ENCODE peak calls at places on chromosomes 4 and X, in five cellular contexts. One of them, this sample, is unnamed.

GRCh38 chr4:2375427-2375826 is 43.0 kb downstream of the ZFYVE28 start:
- DNase-seq in Caco-2: no peak
- DNase-seq in Calu3: no peak
- DNase-seq in progenitor cell of endocrine pancreas: no peak
- DNase-seq in stomach: no peak
- DNase-seq in this sample: no peak

GRCh38 chrX:30863969-30864368 is 25.1 kb downstream of the TAB3 start:
- DNase-seq in Caco-2: no peak
- DNase-seq in Calu3: no peak
- DNase-seq in progenitor cell of endocrine pancreas: no peak
- DNase-seq in stomach: no peak
- DNase-seq in this sample: no peak

GRCh38 chrX:40011483-40012038 is 86.2 kb downstream of the BCOR start:
- DNase-seq in Caco-2: no peak
- DNase-seq in Calu3: no peak
- DNase-seq in progenitor cell of endocrine pancreas: no peak
- DNase-seq in stomach: no peak
- DNase-seq in this sample: no peak

GRCh38 chrX:81868979-81869378 is 667.1 kb downstream of the SH3BGRL start:
- DNase-seq in Caco-2: no peak
- DNase-seq in Calu3: no peak
- DNase-seq in progenitor cell of endocrine pancreas: no peak
- DNase-seq in stomach: no peak
- DNase-seq in this sample: no peak

GRCh38 chr4:24840362-24840761 is 45.0 kb downstream of the SOD3 start:
- DNase-seq in Caco-2: no peak
- DNase-seq in Calu3: no peak
- DNase-seq in progenitor cell of endocrine pancreas: no peak
- DNase-seq in stomach: no peak
- DNase-seq in this sample: no peak

GRCh38 chrX:39204945-39205344 is 403.7 kb downstream of the MID1IP1 start:
- DNase-seq in Caco-2: no peak
- DNase-seq in Calu3: no peak
- DNase-seq in progenitor cell of endocrine pancreas: no peak
- DNase-seq in stomach: no peak
- DNase-seq in this sample: no peak

GRCh38 chr4:73901031-73901430 is 31.8 kb downstream of the CXCL1 start:
- DNase-seq in Caco-2: no peak
- DNase-seq in Calu3: no peak
- DNase-seq in progenitor cell of endocrine pancreas: no peak
- DNase-seq in stomach: no peak
- DNase-seq in this sample: peak; percentile 82

GRCh38 chr4:128310266-128310697 is 22.7 kb upstream of the PGRMC2 start:
- DNase-seq in Caco-2: peak; percentile 26
- DNase-seq in Calu3: peak; percentile 9
- DNase-seq in progenitor cell of endocrine pancreas: no peak
- DNase-seq in stomach: no peak
- DNase-seq in this sample: no peak

GRCh38 chr4:2592572-2592971 is 56.1 kb downstream of the FAM193A start:
- DNase-seq in Caco-2: no peak
- DNase-seq in Calu3: no peak
- DNase-seq in progenitor cell of endocrine pancreas: no peak
- DNase-seq in stomach: no peak
- DNase-seq in this sample: no peak

GRCh38 chr4:109801895-109802319 is at the start of gene CFI:
- DNase-seq in Caco-2: no peak
- DNase-seq in Calu3: no peak
- DNase-seq in progenitor cell of endocrine pancreas: no peak
- DNase-seq in stomach: no peak
- DNase-seq in this sample: peak; percentile 86

GRCh38 chr4:23890369-23891063 is 669 bp upstream of the PPARGC1A start:
- DNase-seq in Caco-2: no peak
- DNase-seq in Calu3: no peak
- DNase-seq in progenitor cell of endocrine pancreas: no peak
- DNase-seq in stomach: no peak
- DNase-seq in this sample: peak; percentile 5

GRCh38 chr4:128060130-128060619 is 937 bp upstream of the LARP1B start:
- DNase-seq in Caco-2: no peak
- DNase-seq in Calu3: no peak
- DNase-seq in progenitor cell of endocrine pancreas: no peak
- DNase-seq in stomach: no peak
- DNase-seq in this sample: no peak

GRCh38 chrX:14964500-14964899 is 91.3 kb downstream of the MOSPD2 start:
- DNase-seq in Caco-2: no peak
- DNase-seq in Calu3: no peak
- DNase-seq in progenitor cell of endocrine pancreas: no peak
- DNase-seq in stomach: no peak
- DNase-seq in this sample: peak; percentile 37

GRCh38 chrX:110086916-110087484 is 84.1 kb downstream of the TMEM164 start:
- DNase-seq in Caco-2: peak; percentile 33
- DNase-seq in Calu3: peak; percentile 11
- DNase-seq in progenitor cell of endocrine pancreas: no peak
- DNase-seq in stomach: no peak
- DNase-seq in this sample: peak; percentile 87

GRCh38 chr4:13611283-13611842 is 16.2 kb downstream of the BOD1L1 start:
- DNase-seq in Caco-2: no peak
- DNase-seq in Calu3: no peak
- DNase-seq in progenitor cell of endocrine pancreas: no peak
- DNase-seq in stomach: no peak
- DNase-seq in this sample: peak; percentile 18

DNA sequence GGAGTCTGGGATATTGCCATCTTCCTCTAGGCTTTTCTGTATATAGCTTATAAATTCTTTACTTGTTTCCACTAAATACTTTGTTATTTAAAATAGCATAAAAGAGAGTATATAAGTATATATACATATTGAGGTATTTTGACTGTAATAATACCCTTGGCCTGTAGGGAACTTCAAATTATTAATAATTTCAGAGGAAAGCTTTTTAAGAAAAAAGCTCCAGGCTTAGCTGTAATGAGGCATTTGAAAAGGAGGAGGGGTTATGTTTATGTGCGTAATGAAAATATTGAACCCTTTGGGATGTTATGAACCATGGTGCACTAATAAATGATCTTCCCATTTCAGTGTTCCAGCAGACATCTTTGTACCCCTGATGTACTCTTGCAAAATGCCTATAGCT is 578.1 kb downstream of the RPA4 start:
- DNase-seq in Caco-2: no peak
- DNase-seq in Calu3: no peak
- DNase-seq in progenitor cell of endocrine pancreas: no peak
- DNase-seq in stomach: no peak
- DNase-seq in this sample: no peak
- TF ChIP-seq CTCF in Caco-2: no peak
- TF ChIP-seq CTCF in Calu3: no peak
- TF ChIP-seq CTCF in progenitor cell of endocrine pancreas: peak; percentile 34
- TF ChIP-seq CTCF in stomach: no peak
- TF ChIP-seq CTCF in this sample: no peak

DNA sequence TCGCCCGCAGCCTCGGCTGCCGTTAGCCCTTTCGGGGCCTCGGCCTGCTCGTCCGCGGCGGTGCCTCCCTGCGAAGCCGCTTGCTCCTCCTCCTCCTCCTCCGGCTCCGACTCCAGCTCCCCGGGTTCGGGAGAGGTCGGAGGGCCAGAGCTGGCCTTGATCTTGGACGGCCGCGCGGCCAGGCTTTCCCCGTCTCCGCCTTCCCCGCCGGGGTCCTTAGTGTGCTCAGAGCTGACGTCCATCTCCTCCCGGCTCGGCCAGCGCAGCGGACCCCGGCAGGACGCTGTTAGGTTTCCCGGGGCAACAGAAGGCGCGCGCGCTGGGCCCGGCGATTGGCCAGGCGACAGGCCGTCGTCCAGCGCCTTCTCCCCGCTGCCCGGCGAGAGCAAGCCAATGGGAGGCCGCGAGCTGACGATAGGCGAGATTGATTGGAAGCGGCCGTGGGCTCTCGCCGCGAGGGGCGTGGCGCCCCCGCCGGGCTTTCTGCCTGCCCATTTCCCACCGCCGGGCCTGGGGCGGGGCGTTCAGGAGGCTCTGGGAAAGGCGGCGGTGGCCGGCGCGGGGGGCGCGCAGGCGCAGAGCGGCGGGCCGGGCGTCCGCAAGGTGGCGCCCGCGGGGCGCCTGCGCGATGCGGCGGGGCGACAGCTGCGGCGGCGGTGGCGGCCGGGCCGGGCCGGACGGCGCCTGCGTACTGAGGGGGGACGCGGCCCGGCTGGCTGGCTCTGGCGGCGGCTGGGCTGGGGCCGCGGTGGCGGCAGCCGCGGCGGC is at the start of gene TADA2B:
- DNase-seq in Caco-2: peak; percentile 98
- DNase-seq in Calu3: peak; percentile 94
- DNase-seq in progenitor cell of endocrine pancreas: peak; percentile 96
- DNase-seq in stomach: peak; percentile 98
- DNase-seq in this sample: peak; percentile 99
- TF ChIP-seq CTCF in Caco-2: no peak
- TF ChIP-seq CTCF in Calu3: no peak
- TF ChIP-seq CTCF in progenitor cell of endocrine pancreas: peak; percentile 44
- TF ChIP-seq CTCF in stomach: no peak
- TF ChIP-seq CTCF in this sample: peak; percentile 19

GRCh38 chrX:48794340-48794920 is 7.4 kb upstream of the HDAC6 start:
- DNase-seq in Caco-2: no peak
- DNase-seq in Calu3: no peak
- DNase-seq in progenitor cell of endocrine pancreas: no peak
- DNase-seq in stomach: no peak
- DNase-seq in this sample: no peak

GRCh38 chrX:48792219-48792618 is 5.8 kb downstream of the GATA1 start:
- DNase-seq in Caco-2: no peak
- DNase-seq in Calu3: no peak
- DNase-seq in progenitor cell of endocrine pancreas: no peak
- DNase-seq in stomach: no peak
- DNase-seq in this sample: no peak

GRCh38 chrX:48791063-48791820 is 4.9 kb downstream of the GATA1 start:
- DNase-seq in Caco-2: no peak
- DNase-seq in Calu3: no peak
- DNase-seq in progenitor cell of endocrine pancreas: no peak
- DNase-seq in stomach: no peak
- DNase-seq in this sample: no peak

GRCh38 chrX:48794993-48795501 is 6.8 kb upstream of the HDAC6 start:
- DNase-seq in Caco-2: peak; percentile 49
- DNase-seq in Calu3: peak; percentile 56
- DNase-seq in progenitor cell of endocrine pancreas: no peak
- DNase-seq in stomach: no peak
- DNase-seq in this sample: peak; percentile 39

GRCh38 chrX:48793935-48794334 is 7.5 kb downstream of the GATA1 start:
- DNase-seq in Caco-2: no peak
- DNase-seq in Calu3: no peak
- DNase-seq in progenitor cell of endocrine pancreas: no peak
- DNase-seq in stomach: no peak
- DNase-seq in this sample: no peak
- TF ChIP-seq CTCF in Caco-2: no peak
- TF ChIP-seq CTCF in Calu3: no peak
- TF ChIP-seq CTCF in progenitor cell of endocrine pancreas: no peak
- TF ChIP-seq CTCF in stomach: no peak
- TF ChIP-seq CTCF in this sample: no peak

DNA sequence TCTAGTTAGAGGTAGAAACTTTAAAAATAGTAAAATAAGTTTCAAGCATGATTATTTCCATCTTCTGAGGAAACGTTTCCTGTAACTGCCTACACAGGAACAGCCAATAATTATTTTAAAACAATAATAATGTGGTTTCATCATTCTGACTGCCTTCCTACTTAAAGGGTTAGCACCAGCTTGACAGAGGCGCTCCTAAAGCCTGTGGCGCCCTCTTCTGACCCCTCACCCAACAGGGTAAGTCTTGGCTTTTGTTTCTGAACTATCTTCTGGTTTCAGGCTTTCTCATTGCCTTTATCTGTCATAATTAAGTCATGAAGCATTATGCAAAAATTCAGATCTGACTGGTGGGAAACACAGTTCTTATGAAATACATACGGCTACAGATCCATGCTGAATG is 96.7 kb downstream of the ITM2A start:
- DNase-seq in Caco-2: peak; percentile 3
- DNase-seq in Calu3: peak; percentile 1
- DNase-seq in progenitor cell of endocrine pancreas: no peak
- DNase-seq in stomach: peak; percentile 31
- DNase-seq in this sample: no peak
- TF ChIP-seq CTCF in Caco-2: no peak
- TF ChIP-seq CTCF in Calu3: no peak
- TF ChIP-seq CTCF in progenitor cell of endocrine pancreas: peak; percentile 37
- TF ChIP-seq CTCF in stomach: no peak
- TF ChIP-seq CTCF in this sample: no peak

GRCh38 chr4:64715741-64716140 is 306.5 kb upstream of the TECRL start:
- DNase-seq in Caco-2: no peak
- DNase-seq in Calu3: no peak
- DNase-seq in progenitor cell of endocrine pancreas: no peak
- DNase-seq in stomach: no peak
- DNase-seq in this sample: no peak

GRCh38 chr4:64718091-64718490 is 308.8 kb upstream of the TECRL start:
- DNase-seq in Caco-2: no peak
- DNase-seq in Calu3: no peak
- DNase-seq in progenitor cell of endocrine pancreas: no peak
- DNase-seq in stomach: no peak
- DNase-seq in this sample: peak; percentile 57

GRCh38 chr4:64713256-64713840 is 304.1 kb upstream of the TECRL start:
- DNase-seq in Caco-2: peak; percentile 9
- DNase-seq in Calu3: no peak
- DNase-seq in progenitor cell of endocrine pancreas: no peak
- DNase-seq in stomach: no peak
- DNase-seq in this sample: peak; percentile 51
- TF ChIP-seq CTCF in Caco-2: peak; percentile 29
- TF ChIP-seq CTCF in Calu3: peak; percentile 27
- TF ChIP-seq CTCF in progenitor cell of endocrine pancreas: peak; percentile 69
- TF ChIP-seq CTCF in stomach: no peak
- TF ChIP-seq CTCF in this sample: peak; percentile 51

DNA sequence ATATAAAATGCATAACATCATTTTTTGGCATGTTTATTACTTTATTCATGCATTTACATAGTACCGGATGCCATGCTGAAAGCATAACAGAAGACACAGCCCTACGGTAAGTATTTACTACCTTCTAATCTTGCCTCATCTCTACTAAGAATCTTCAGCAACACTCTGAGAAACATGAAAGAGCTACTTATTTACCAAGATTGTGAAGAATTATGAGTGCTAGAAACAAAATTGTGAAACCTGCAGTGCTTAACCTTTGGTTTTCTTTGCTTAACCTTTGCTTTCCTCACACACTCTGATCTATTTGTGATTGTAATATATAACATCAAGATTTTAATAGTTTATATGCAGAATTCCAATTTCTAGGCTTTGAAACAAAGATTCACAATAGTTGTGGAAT is 7.4 kb downstream of the ANTXR2 start:
- DNase-seq in Caco-2: no peak
- DNase-seq in Calu3: no peak
- DNase-seq in progenitor cell of endocrine pancreas: no peak
- DNase-seq in stomach: no peak
- DNase-seq in this sample: no peak
- TF ChIP-seq CTCF in Caco-2: no peak
- TF ChIP-seq CTCF in Calu3: no peak
- TF ChIP-seq CTCF in progenitor cell of endocrine pancreas: no peak
- TF ChIP-seq CTCF in stomach: no peak
- TF ChIP-seq CTCF in this sample: no peak

DNA sequence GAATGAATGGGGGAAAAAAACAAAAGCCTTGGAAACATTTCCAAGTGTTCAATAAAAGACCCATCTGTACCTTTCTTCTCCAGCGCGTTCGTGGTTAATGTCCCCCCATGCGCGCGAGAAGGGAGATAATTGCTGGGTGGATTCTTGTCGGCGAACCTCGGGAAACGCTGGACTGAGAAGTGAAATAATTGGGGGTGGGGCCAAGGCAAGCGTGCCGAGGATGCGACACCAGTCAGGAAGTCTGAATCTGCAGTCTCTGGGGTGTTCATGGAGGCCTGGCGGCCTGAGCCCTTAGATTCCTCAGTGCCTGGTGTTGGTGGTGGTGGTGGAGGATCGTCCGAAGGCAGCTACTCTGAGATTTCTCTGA is 5.3 kb upstream of the ARX start:
- DNase-seq in Caco-2: no peak
- DNase-seq in Calu3: no peak
- DNase-seq in progenitor cell of endocrine pancreas: no peak
- DNase-seq in stomach: no peak
- DNase-seq in this sample: no peak
- TF ChIP-seq CTCF in Caco-2: peak; percentile 3
- TF ChIP-seq CTCF in Calu3: peak; percentile 5
- TF ChIP-seq CTCF in progenitor cell of endocrine pancreas: no peak
- TF ChIP-seq CTCF in stomach: no peak
- TF ChIP-seq CTCF in this sample: no peak

This sample was measured in astrocyte of the spinal cord.